ENCODE peak calls at places on chromosomes 11 and 22, in four cellular contexts. One of them, this sample, is unnamed.

GRCh38 chr22:28244760-28245159 is 325.7 kb upstream of the PITPNB start:
- DNase-seq in T-helper 1 cell: no peak
- DNase-seq in colonic mucosa: no peak
- DNase-seq in GM23248: no peak
- DNase-seq in this sample: no peak

GRCh38 chr11:110491577-110492352 is 62.0 kb downstream of the FDX1 start:
- DNase-seq in T-helper 1 cell: no peak
- DNase-seq in colonic mucosa: no peak
- DNase-seq in GM23248: no peak
- DNase-seq in this sample: no peak

GRCh38 chr11:79431535-79431934 is 9.3 kb downstream of the TENM4 start:
- DNase-seq in T-helper 1 cell: no peak
- DNase-seq in colonic mucosa: no peak
- DNase-seq in GM23248: peak; percentile 46
- DNase-seq in this sample: no peak

GRCh38 chr22:42553475-42554361 is at the start of gene SERHL2:
- DNase-seq in T-helper 1 cell: peak; percentile 76
- DNase-seq in colonic mucosa: peak; percentile 95
- DNase-seq in GM23248: peak; percentile 93
- DNase-seq in this sample: peak; percentile 37

GRCh38 chr22:20940178-20940790 is 23.1 kb downstream of the CRKL start:
- DNase-seq in T-helper 1 cell: no peak
- DNase-seq in colonic mucosa: no peak
- DNase-seq in GM23248: peak; percentile 55
- DNase-seq in this sample: no peak

GRCh38 chr22:49953027-49953679 is 7.4 kb upstream of the PIM3 start:
- DNase-seq in T-helper 1 cell: no peak
- DNase-seq in colonic mucosa: no peak
- DNase-seq in GM23248: no peak
- DNase-seq in this sample: no peak

GRCh38 chr22:46143491-46144147 is 6.7 kb upstream of the PPARA start:
- DNase-seq in T-helper 1 cell: no peak
- DNase-seq in colonic mucosa: no peak
- DNase-seq in GM23248: no peak
- DNase-seq in this sample: no peak

GRCh38 chr11:69055598-69056516 is 7.1 kb downstream of the TPCN2 start:
- DNase-seq in T-helper 1 cell: no peak
- DNase-seq in colonic mucosa: no peak
- DNase-seq in GM23248: no peak
- DNase-seq in this sample: no peak

GRCh38 chr22:29267858-29268510 is at the start of the genes EWSR1 and RHBDD3:
- DNase-seq in T-helper 1 cell: peak; percentile 92
- DNase-seq in colonic mucosa: peak; percentile 97
- DNase-seq in GM23248: peak; percentile 99
- DNase-seq in this sample: peak; percentile 80

GRCh38 chr11:3222003-3222855 is 3.6 kb upstream of the MRGPRG start:
- DNase-seq in T-helper 1 cell: no peak
- DNase-seq in colonic mucosa: no peak
- DNase-seq in GM23248: no peak
- DNase-seq in this sample: no peak

GRCh38 chr11:104061851-104062521 is 25.5 kb downstream of the DDI1 start:
- DNase-seq in T-helper 1 cell: no peak
- DNase-seq in colonic mucosa: no peak
- DNase-seq in GM23248: peak; percentile 34
- DNase-seq in this sample: no peak

This sample was measured in HTR-8/SVneo.